ENCODE peak calls at places on chromosomes 16 and 17, in six cellular contexts. One of them, this sample, is unnamed.

GRCh38 chr17:17125136-17126084 is 80.7 kb downstream of the PLD6 start:
- DNase-seq in ureter: no peak
- DNase-seq in GM23248: no peak
- DNase-seq in NCI-H748 treated with DMSO at 0.1 percent for 48 hours: no peak
- DNase-seq in RPMI8226: no peak
- DNase-seq in mammary epithelial cell: no peak
- DNase-seq in this sample: no peak

GRCh38 chr16:83603981-83604570 is 203.7 kb upstream of the HSBP1 start:
- DNase-seq in ureter: no peak
- DNase-seq in NCI-H748 treated with DMSO at 0.1 percent for 48 hours: no peak
- DNase-seq in RPMI8226: no peak
- DNase-seq in GM23248: peak
- DNase-seq in mammary epithelial cell: no peak
- DNase-seq in this sample: peak

GRCh38 chr17:50533185-50533584 is 650 bp downstream of the EPN3 start:
- DNase-seq in ureter: no peak
- DNase-seq in GM23248: no peak
- DNase-seq in RPMI8226: no peak
- DNase-seq in mammary epithelial cell: no peak
- DNase-seq in NCI-H748 treated with DMSO at 0.1 percent for 48 hours: no peak
- DNase-seq in this sample: no peak

GRCh38 chr16:25064967-25065366 is 46.6 kb upstream of the LCMT1 start:
- DNase-seq in GM23248: peak
- DNase-seq in RPMI8226: no peak
- DNase-seq in ureter: no peak
- DNase-seq in mammary epithelial cell: no peak
- DNase-seq in NCI-H748 treated with DMSO at 0.1 percent for 48 hours: no peak
- DNase-seq in this sample: no peak

GRCh38 chr17:10099051-10099571 is 99.3 kb downstream of the GAS7 start:
- DNase-seq in GM23248: peak
- DNase-seq in NCI-H748 treated with DMSO at 0.1 percent for 48 hours: no peak
- DNase-seq in mammary epithelial cell: no peak
- DNase-seq in ureter: no peak
- DNase-seq in RPMI8226: no peak
- DNase-seq in this sample: no peak

GRCh38 chr17:1270210-1271019 is at the start of gene BHLHA9:
- DNase-seq in ureter: no peak
- DNase-seq in mammary epithelial cell: no peak
- DNase-seq in NCI-H748 treated with DMSO at 0.1 percent for 48 hours: no peak
- DNase-seq in RPMI8226: no peak
- DNase-seq in GM23248: no peak
- DNase-seq in this sample: no peak

GRCh38 chr17:19646788-19647696 is 1.5 kb upstream of the ALDH3A2 start:
- DNase-seq in RPMI8226: peak
- DNase-seq in ureter: no peak
- DNase-seq in mammary epithelial cell: peak
- DNase-seq in GM23248: peak
- DNase-seq in NCI-H748 treated with DMSO at 0.1 percent for 48 hours: peak
- DNase-seq in this sample: peak

GRCh38 chr16:66996324-66996982 is 8.1 kb downstream of the CES4A start:
- DNase-seq in ureter: peak
- DNase-seq in GM23248: peak
- DNase-seq in mammary epithelial cell: peak
- DNase-seq in NCI-H748 treated with DMSO at 0.1 percent for 48 hours: no peak
- DNase-seq in RPMI8226: no peak
- DNase-seq in this sample: peak

GRCh38 chr17:58956997-58957724 is 149.5 kb downstream of the TRIM37 start:
- DNase-seq in RPMI8226: no peak
- DNase-seq in GM23248: peak
- DNase-seq in ureter: no peak
- DNase-seq in NCI-H748 treated with DMSO at 0.1 percent for 48 hours: no peak
- DNase-seq in mammary epithelial cell: peak
- DNase-seq in this sample: peak

GRCh38 chr17:705863-706262 is 8.8 kb downstream of the VPS53 start:
- DNase-seq in RPMI8226: no peak
- DNase-seq in GM23248: no peak
- DNase-seq in NCI-H748 treated with DMSO at 0.1 percent for 48 hours: no peak
- DNase-seq in ureter: no peak
- DNase-seq in mammary epithelial cell: no peak
- DNase-seq in this sample: no peak

GRCh38 chr16:72124761-72125634 is 31.4 kb downstream of the DHX38 start:
- DNase-seq in GM23248: peak
- DNase-seq in mammary epithelial cell: peak
- DNase-seq in NCI-H748 treated with DMSO at 0.1 percent for 48 hours: peak
- DNase-seq in ureter: peak
- DNase-seq in RPMI8226: peak
- DNase-seq in this sample: peak

GRCh38 chr17:28599311-28600184 is 723 bp upstream of the SPAG5 start:
- DNase-seq in ureter: no peak
- DNase-seq in GM23248: peak
- DNase-seq in RPMI8226: peak
- DNase-seq in NCI-H748 treated with DMSO at 0.1 percent for 48 hours: peak
- DNase-seq in mammary epithelial cell: peak
- DNase-seq in this sample: peak